ENCODE peak calls at places on chromosomes 2 and 18, in ten cellular contexts. One of them, this sample, is unnamed.

GRCh38 chr2:65112630-65113029 is 17.3 kb downstream of the RAB1A start:
- DNase-seq in neural crest cell: no peak
- DNase-seq in C1 segment of cervical spinal cord: no peak
- DNase-seq in astrocyte: no peak
- DNase-seq in tibial artery: no peak
- DNase-seq in body of pancreas: no peak
- DNase-seq in RKO: no peak
- DNase-seq in fibroblast of lung: no peak
- DNase-seq in AG08396: no peak
- DNase-seq in cardiac fibroblast: no peak
- DNase-seq in this sample: no peak

GRCh38 chr2:9215680-9216079 is 9.1 kb downstream of the ASAP2 start:
- DNase-seq in AG08396: no peak
- DNase-seq in RKO: no peak
- DNase-seq in C1 segment of cervical spinal cord: no peak
- DNase-seq in neural crest cell: no peak
- DNase-seq in fibroblast of lung: no peak
- DNase-seq in tibial artery: no peak
- DNase-seq in astrocyte: no peak
- DNase-seq in cardiac fibroblast: no peak
- DNase-seq in body of pancreas: no peak
- DNase-seq in this sample: no peak

GRCh38 chr18:79071037-79071960 is 2.1 kb downstream of the ATP9B start:
- DNase-seq in C1 segment of cervical spinal cord: no peak
- DNase-seq in body of pancreas: no peak
- DNase-seq in AG08396: no peak
- DNase-seq in cardiac fibroblast: no peak
- DNase-seq in fibroblast of lung: no peak
- DNase-seq in neural crest cell: no peak
- DNase-seq in RKO: peak; percentile 25
- DNase-seq in tibial artery: no peak
- DNase-seq in astrocyte: no peak
- DNase-seq in this sample: peak; percentile 50

GRCh38 chr18:13387856-13388548 is 169.4 kb downstream of the LDLRAD4 start:
- DNase-seq in AG08396: peak; percentile 65
- DNase-seq in body of pancreas: no peak
- DNase-seq in C1 segment of cervical spinal cord: no peak
- DNase-seq in RKO: no peak
- DNase-seq in tibial artery: no peak
- DNase-seq in astrocyte: peak; percentile 76
- DNase-seq in cardiac fibroblast: peak; percentile 3
- DNase-seq in fibroblast of lung: no peak
- DNase-seq in neural crest cell: no peak
- DNase-seq in this sample: no peak

GRCh38 chr2:191015229-191015628 is 1.3 kb upstream of the STAT1 start:
- DNase-seq in RKO: no peak
- DNase-seq in cardiac fibroblast: no peak
- DNase-seq in C1 segment of cervical spinal cord: no peak
- DNase-seq in AG08396: no peak
- DNase-seq in tibial artery: no peak
- DNase-seq in fibroblast of lung: no peak
- DNase-seq in astrocyte: no peak
- DNase-seq in neural crest cell: no peak
- DNase-seq in body of pancreas: no peak
- DNase-seq in this sample: no peak

GRCh38 chr18:43952398-43952797 is 675.1 kb upstream of the SYT4 start:
- DNase-seq in cardiac fibroblast: no peak
- DNase-seq in astrocyte: no peak
- DNase-seq in neural crest cell: no peak
- DNase-seq in tibial artery: no peak
- DNase-seq in RKO: no peak
- DNase-seq in C1 segment of cervical spinal cord: no peak
- DNase-seq in AG08396: no peak
- DNase-seq in fibroblast of lung: peak; percentile 23
- DNase-seq in body of pancreas: no peak
- DNase-seq in this sample: no peak

GRCh38 chr2:17328161-17328560 is 190.1 kb downstream of the RAD51AP2 start:
- DNase-seq in RKO: no peak
- DNase-seq in C1 segment of cervical spinal cord: no peak
- DNase-seq in cardiac fibroblast: no peak
- DNase-seq in fibroblast of lung: no peak
- DNase-seq in astrocyte: no peak
- DNase-seq in body of pancreas: no peak
- DNase-seq in AG08396: no peak
- DNase-seq in neural crest cell: no peak
- DNase-seq in tibial artery: no peak
- DNase-seq in this sample: no peak

GRCh38 chr2:168278424-168278888 is 31.1 kb upstream of the STK39 start:
- DNase-seq in AG08396: no peak
- DNase-seq in tibial artery: no peak
- DNase-seq in body of pancreas: no peak
- DNase-seq in cardiac fibroblast: peak; percentile 44
- DNase-seq in RKO: no peak
- DNase-seq in neural crest cell: no peak
- DNase-seq in C1 segment of cervical spinal cord: no peak
- DNase-seq in fibroblast of lung: peak; percentile 70
- DNase-seq in astrocyte: peak; percentile 83
- DNase-seq in this sample: no peak

GRCh38 chr18:42094875-42095274 is 139.8 kb downstream of the PIK3C3 start:
- DNase-seq in astrocyte: no peak
- DNase-seq in tibial artery: no peak
- DNase-seq in RKO: no peak
- DNase-seq in AG08396: no peak
- DNase-seq in cardiac fibroblast: no peak
- DNase-seq in fibroblast of lung: no peak
- DNase-seq in body of pancreas: no peak
- DNase-seq in C1 segment of cervical spinal cord: no peak
- DNase-seq in neural crest cell: no peak
- DNase-seq in this sample: no peak

GRCh38 chr2:144078802-144079386 is 441.0 kb downstream of the ZEB2 start:
- DNase-seq in astrocyte: no peak
- DNase-seq in tibial artery: no peak
- DNase-seq in RKO: no peak
- DNase-seq in fibroblast of lung: no peak
- DNase-seq in body of pancreas: no peak
- DNase-seq in C1 segment of cervical spinal cord: no peak
- DNase-seq in AG08396: no peak
- DNase-seq in neural crest cell: no peak
- DNase-seq in cardiac fibroblast: no peak
- DNase-seq in this sample: no peak

GRCh38 chr2:66430195-66430905 is 4.6 kb upstream of the MEIS1 start:
- DNase-seq in RKO: no peak
- DNase-seq in tibial artery: no peak
- DNase-seq in C1 segment of cervical spinal cord: no peak
- DNase-seq in astrocyte: no peak
- DNase-seq in fibroblast of lung: no peak
- DNase-seq in AG08396: no peak
- DNase-seq in neural crest cell: no peak
- DNase-seq in cardiac fibroblast: no peak
- DNase-seq in body of pancreas: no peak
- DNase-seq in this sample: no peak

GRCh38 chr2:158197940-158198339 is 96.3 kb downstream of the UPP2 start:
- DNase-seq in RKO: no peak
- DNase-seq in fibroblast of lung: no peak
- DNase-seq in cardiac fibroblast: no peak
- DNase-seq in C1 segment of cervical spinal cord: no peak
- DNase-seq in body of pancreas: no peak
- DNase-seq in AG08396: no peak
- DNase-seq in neural crest cell: no peak
- DNase-seq in tibial artery: no peak
- DNase-seq in astrocyte: no peak
- DNase-seq in this sample: no peak

GRCh38 chr18:48539406-48540328 is 836 bp downstream of the CTIF start:
- DNase-seq in tibial artery: peak; percentile 40
- DNase-seq in RKO: peak; percentile 66
- DNase-seq in C1 segment of cervical spinal cord: peak; percentile 78
- DNase-seq in body of pancreas: peak; percentile 54
- DNase-seq in AG08396: peak; percentile 48
- DNase-seq in astrocyte: peak; percentile 41
- DNase-seq in fibroblast of lung: peak; percentile 67
- DNase-seq in neural crest cell: peak; percentile 52
- DNase-seq in cardiac fibroblast: peak; percentile 51
- DNase-seq in this sample: peak; percentile 54

GRCh38 chr2:164706522-164706921 is 85.2 kb upstream of the GRB14 start:
- DNase-seq in neural crest cell: no peak
- DNase-seq in AG08396: no peak
- DNase-seq in fibroblast of lung: no peak
- DNase-seq in astrocyte: peak; percentile 76
- DNase-seq in body of pancreas: no peak
- DNase-seq in cardiac fibroblast: peak; percentile 24
- DNase-seq in tibial artery: no peak
- DNase-seq in C1 segment of cervical spinal cord: no peak
- DNase-seq in RKO: peak; percentile 72
- DNase-seq in this sample: no peak

GRCh38 chr2:241126201-241126611 is 23.1 kb downstream of the PASK start:
- DNase-seq in body of pancreas: no peak
- DNase-seq in AG08396: no peak
- DNase-seq in cardiac fibroblast: no peak
- DNase-seq in neural crest cell: no peak
- DNase-seq in C1 segment of cervical spinal cord: no peak
- DNase-seq in fibroblast of lung: no peak
- DNase-seq in tibial artery: no peak
- DNase-seq in astrocyte: no peak
- DNase-seq in RKO: no peak
- DNase-seq in this sample: no peak

GRCh38 chr18:44601447-44601846 is 79.2 kb upstream of the SETBP1 start:
- DNase-seq in astrocyte: peak; percentile 79
- DNase-seq in cardiac fibroblast: peak; percentile 71
- DNase-seq in neural crest cell: no peak
- DNase-seq in C1 segment of cervical spinal cord: no peak
- DNase-seq in fibroblast of lung: peak; percentile 76
- DNase-seq in RKO: peak; percentile 0
- DNase-seq in AG08396: no peak
- DNase-seq in body of pancreas: no peak
- DNase-seq in tibial artery: no peak
- DNase-seq in this sample: no peak

GRCh38 chr2:97718051-97718882 is 4.9 kb downstream of the ZAP70 start:
- DNase-seq in C1 segment of cervical spinal cord: no peak
- DNase-seq in RKO: no peak
- DNase-seq in body of pancreas: no peak
- DNase-seq in fibroblast of lung: no peak
- DNase-seq in tibial artery: no peak
- DNase-seq in cardiac fibroblast: no peak
- DNase-seq in AG08396: no peak
- DNase-seq in astrocyte: no peak
- DNase-seq in neural crest cell: no peak
- DNase-seq in this sample: no peak

GRCh38 chr2:164620873-164621760 is at the start of gene GRB14:
- DNase-seq in AG08396: peak; percentile 31
- DNase-seq in RKO: no peak
- DNase-seq in tibial artery: no peak
- DNase-seq in cardiac fibroblast: peak; percentile 19
- DNase-seq in body of pancreas: peak; percentile 89
- DNase-seq in astrocyte: no peak
- DNase-seq in neural crest cell: peak; percentile 9
- DNase-seq in fibroblast of lung: no peak
- DNase-seq in C1 segment of cervical spinal cord: peak; percentile 1
- DNase-seq in this sample: peak; percentile 30

GRCh38 chr2:60840880-60841279 is 40.5 kb upstream of the REL start:
- DNase-seq in neural crest cell: no peak
- DNase-seq in fibroblast of lung: no peak
- DNase-seq in C1 segment of cervical spinal cord: no peak
- DNase-seq in astrocyte: no peak
- DNase-seq in cardiac fibroblast: no peak
- DNase-seq in AG08396: no peak
- DNase-seq in body of pancreas: no peak
- DNase-seq in tibial artery: no peak
- DNase-seq in RKO: no peak
- DNase-seq in this sample: no peak

GRCh38 chr2:238728322-238729260 is 119.3 kb upstream of the TWIST2 start:
- DNase-seq in C1 segment of cervical spinal cord: no peak
- DNase-seq in AG08396: peak; percentile 80
- DNase-seq in cardiac fibroblast: peak; percentile 73
- DNase-seq in neural crest cell: no peak
- DNase-seq in fibroblast of lung: peak; percentile 82
- DNase-seq in astrocyte: peak; percentile 89
- DNase-seq in body of pancreas: no peak
- DNase-seq in RKO: no peak
- DNase-seq in tibial artery: no peak
- DNase-seq in this sample: no peak

GRCh38 chr2:53787911-53788289 is 1.1 kb downstream of the ERLEC1 start:
- DNase-seq in RKO: peak; percentile 47
- DNase-seq in fibroblast of lung: no peak
- DNase-seq in tibial artery: no peak
- DNase-seq in cardiac fibroblast: no peak
- DNase-seq in AG08396: no peak
- DNase-seq in C1 segment of cervical spinal cord: no peak
- DNase-seq in astrocyte: no peak
- DNase-seq in body of pancreas: no peak
- DNase-seq in neural crest cell: no peak
- DNase-seq in this sample: peak; percentile 54

GRCh38 chr18:48621815-48622555 is 83.2 kb downstream of the CTIF start:
- DNase-seq in astrocyte: peak; percentile 53
- DNase-seq in tibial artery: no peak
- DNase-seq in cardiac fibroblast: no peak
- DNase-seq in neural crest cell: no peak
- DNase-seq in AG08396: no peak
- DNase-seq in body of pancreas: no peak
- DNase-seq in fibroblast of lung: no peak
- DNase-seq in C1 segment of cervical spinal cord: no peak
- DNase-seq in RKO: no peak
- DNase-seq in this sample: no peak

GRCh38 chr2:199457147-199458016 is at the start of gene SATB2:
- DNase-seq in fibroblast of lung: peak; percentile 66
- DNase-seq in RKO: peak; percentile 95
- DNase-seq in cardiac fibroblast: peak; percentile 21
- DNase-seq in C1 segment of cervical spinal cord: no peak
- DNase-seq in tibial artery: no peak
- DNase-seq in AG08396: peak; percentile 75
- DNase-seq in body of pancreas: peak; percentile 36
- DNase-seq in neural crest cell: peak; percentile 39
- DNase-seq in astrocyte: peak; percentile 76
- DNase-seq in this sample: peak; percentile 9

GRCh38 chr2:46325178-46325928 is 28.1 kb downstream of the EPAS1 start:
- DNase-seq in neural crest cell: no peak
- DNase-seq in body of pancreas: no peak
- DNase-seq in astrocyte: peak; percentile 80
- DNase-seq in cardiac fibroblast: no peak
- DNase-seq in C1 segment of cervical spinal cord: no peak
- DNase-seq in RKO: no peak
- DNase-seq in tibial artery: no peak
- DNase-seq in fibroblast of lung: no peak
- DNase-seq in AG08396: no peak
- DNase-seq in this sample: peak; percentile 65

GRCh38 chr2:36451512-36451911 is 95.9 kb downstream of the CRIM1 start:
- DNase-seq in astrocyte: peak; percentile 83
- DNase-seq in RKO: no peak
- DNase-seq in C1 segment of cervical spinal cord: no peak
- DNase-seq in tibial artery: no peak
- DNase-seq in cardiac fibroblast: peak; percentile 87
- DNase-seq in neural crest cell: no peak
- DNase-seq in fibroblast of lung: peak; percentile 66
- DNase-seq in AG08396: no peak
- DNase-seq in body of pancreas: no peak
- DNase-seq in this sample: peak; percentile 79

GRCh38 chr2:128062571-128062970 is 28.4 kb upstream of the UGGT1 start:
- DNase-seq in body of pancreas: peak; percentile 6
- DNase-seq in neural crest cell: no peak
- DNase-seq in AG08396: no peak
- DNase-seq in fibroblast of lung: no peak
- DNase-seq in RKO: no peak
- DNase-seq in tibial artery: no peak
- DNase-seq in cardiac fibroblast: no peak
- DNase-seq in C1 segment of cervical spinal cord: no peak
- DNase-seq in astrocyte: no peak
- DNase-seq in this sample: no peak

GRCh38 chr18:63454497-63454896 is 22.3 kb upstream of the SERPINB5 start:
- DNase-seq in tibial artery: no peak
- DNase-seq in fibroblast of lung: no peak
- DNase-seq in body of pancreas: no peak
- DNase-seq in C1 segment of cervical spinal cord: no peak
- DNase-seq in astrocyte: no peak
- DNase-seq in AG08396: no peak
- DNase-seq in RKO: no peak
- DNase-seq in neural crest cell: no peak
- DNase-seq in cardiac fibroblast: no peak
- DNase-seq in this sample: no peak

GRCh38 chr18:11150271-11150615 is 874 bp upstream of the PIEZO2 start:
- DNase-seq in RKO: no peak
- DNase-seq in cardiac fibroblast: no peak
- DNase-seq in fibroblast of lung: no peak
- DNase-seq in tibial artery: no peak
- DNase-seq in astrocyte: no peak
- DNase-seq in C1 segment of cervical spinal cord: no peak
- DNase-seq in AG08396: no peak
- DNase-seq in body of pancreas: no peak
- DNase-seq in neural crest cell: no peak
- DNase-seq in this sample: no peak